ENCODE peak calls at places on chromosomes 7 and 10, in five cellular contexts. O is body of pancreas; Y is lower lobe of right lung; G is iPS DF 6.9; N is naive thymus-derived CD4-positive, alpha-beta T cell. Z is an unnamed sample.

GRCh38 chr10:24866615-24867583 is 85.5 kb downstream of the PRTFDC1 start:
- DNase-seq in N (no peak), O (peak; percentile 23), G (no peak), Y (peak; percentile 63), Z (no peak)

GRCh38 chr10:34433241-34434076 is 381.6 kb downstream of the PARD3 start:
- DNase-seq in O (no peak), Y (no peak), N (no peak), G (no peak), Z (no peak)

GRCh38 chr10:84783909-84784308 is 455.5 kb downstream of the CCSER2 start:
- DNase-seq in G (no peak), N (no peak), Y (no peak), O (peak; percentile 17), Z (no peak)

GRCh38 chr7:107180378-107180777 is 11.6 kb downstream of the HBP1 start:
- DNase-seq in N (no peak), G (no peak), O (peak; percentile 57), Y (no peak), Z (peak; percentile 43)

GRCh38 chr7:37109016-37109415 is 339.6 kb downstream of the ELMO1 start:
- DNase-seq in O (no peak), Y (no peak), G (no peak), N (no peak), Z (no peak)

GRCh38 chr7:137909042-137909441 is 62.3 kb upstream of the DGKI start:
- DNase-seq in G (no peak), Y (no peak), O (no peak), N (no peak), Z (no peak)

GRCh38 chr10:7649673-7650330 is 17.0 kb downstream of the ITIH5 start:
- DNase-seq in Y (no peak), O (no peak), G (no peak), N (no peak), Z (no peak)

GRCh38 chr10:48456361-48456804 is 148.5 kb downstream of the ARHGAP22 start:
- DNase-seq in O (peak; percentile 31), N (no peak), G (no peak), Y (peak; percentile 79), Z (peak; percentile 43)

GRCh38 chr10:97714401-97715258 is 1.1 kb downstream of the MARVELD1 start:
- DNase-seq in O (peak; percentile 36), Y (peak; percentile 76), G (no peak), N (no peak), Z (no peak)

GRCh38 chr10:84269773-84270172 is 24.9 kb downstream of the RGR start:
- DNase-seq in O (no peak), G (no peak), N (no peak), Y (no peak), Z (no peak)

GRCh38 chr7:66246549-66247171 is 41.5 kb downstream of the TPST1 start:
- DNase-seq in Y (no peak), N (no peak), O (no peak), G (no peak), Z (no peak)

GRCh38 chr10:15690031-15690430 is 29.7 kb downstream of the ITGA8 start:
- DNase-seq in Y (no peak), O (no peak), N (no peak), G (no peak), Z (no peak)

GRCh38 chr7:34354906-34355305 is 303.1 kb upstream of the NPSR1 start:
- DNase-seq in N (no peak), O (no peak), Y (no peak), G (no peak), Z (no peak)

GRCh38 chr7:99270702-99271101 is 1.9 kb upstream of the MYH16 start:
- DNase-seq in O (peak; percentile 15), N (no peak), Y (no peak), G (no peak), Z (no peak)

GRCh38 chr10:108469940-108470339 is 1305.4 kb upstream of the SORCS1 start:
- DNase-seq in O (no peak), N (no peak), G (no peak), Y (no peak), Z (no peak)

GRCh38 chr7:25965405-25966123 is 186.4 kb upstream of the NFE2L3 start:
- DNase-seq in O (peak; percentile 38), Y (no peak), N (no peak), G (no peak), Z (no peak)

GRCh38 chr7:96120445-96120844 is 201.5 kb downstream of the SLC25A13 start:
- DNase-seq in O (no peak), N (no peak), G (no peak), Y (no peak), Z (no peak)

GRCh38 chr10:103487396-103487708 is 6.2 kb upstream of the NEURL1 start:
- DNase-seq in Y (no peak), O (no peak), G (no peak), N (no peak), Z (no peak)

GRCh38 chr10:113711142-113711541 is 31.4 kb downstream of the CASP7 start:
- DNase-seq in N (no peak), Y (no peak), G (no peak), O (no peak), Z (no peak)

GRCh38 chr7:105454921-105455320 is 66.2 kb upstream of the SRPK2 start:
- DNase-seq in O (no peak), Y (no peak), G (no peak), N (no peak), Z (no peak)

GRCh38 chr7:123864438-123864837 is 19.5 kb downstream of the HYAL4 start:
- DNase-seq in O (no peak), N (no peak), Y (no peak), G (no peak), Z (no peak)

GRCh38 chr10:102379383-102379782 is 16.1 kb upstream of the NFKB2 start:
- DNase-seq in Y (no peak), N (no peak), G (no peak), O (no peak), Z (no peak)

GRCh38 chr10:78981970-78982281 is 86.8 kb upstream of the ZMIZ1 start:
- DNase-seq in G (no peak), O (peak; percentile 36), Y (no peak), N (no peak), Z (no peak)

GRCh38 chr10:103673616-103674015 is 180.1 kb downstream of the NEURL1 start:
- DNase-seq in G (no peak), Y (no peak), N (no peak), O (no peak), Z (no peak)

GRCh38 chr7:30255096-30255769 is 29.2 kb upstream of the ZNRF2 start:
- DNase-seq in O (no peak), Y (no peak), N (no peak), G (no peak), Z (no peak)

GRCh38 chr7:42621543-42622219 is 290.2 kb downstream of the C7orf25 start:
- DNase-seq in O (no peak), N (no peak), Y (no peak), G (no peak), Z (no peak)

GRCh38 chr7:20784311-20785210 is 2.1 kb downstream of the SP8 start:
- DNase-seq in G (no peak), O (no peak), Y (no peak), N (no peak), Z (no peak)

GRCh38 chr7:73827568-73828106 is 3.2 kb upstream of the CLDN4 start:
- DNase-seq in G (no peak), N (no peak), Y (peak; percentile 85), O (peak; percentile 96), Z (no peak)

DNA sequence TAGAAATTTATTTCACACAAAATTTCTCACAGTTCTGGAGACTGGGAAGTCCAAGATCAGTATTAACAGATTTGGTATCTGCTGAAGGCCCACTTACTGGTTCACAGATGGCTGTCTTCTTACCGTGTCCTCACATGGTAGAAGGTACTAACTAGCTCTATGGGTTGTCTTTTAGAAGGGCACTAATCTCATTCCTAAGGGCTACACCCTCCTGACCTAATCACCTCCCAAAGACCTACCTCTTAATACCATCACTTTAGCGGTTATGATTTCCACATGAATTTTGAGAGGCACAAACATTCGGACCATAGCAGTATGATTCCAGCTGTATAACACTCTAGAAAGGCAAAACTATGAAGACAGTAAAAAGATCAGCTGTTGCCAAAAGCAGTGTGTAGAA is 8.0 kb downstream of the PNPLA8 start:
- DNase-seq in N (no peak), O (no peak), Y (no peak), G (no peak), Z (no peak)
- H3K4me1 ChIP-seq in N (no peaks in the 10 kb centered on the region), O (peaks cover 16% of the 10 kb centered on the region), Y (peaks cover 7% of the 10 kb centered on the region), G (no peaks in the 10 kb centered on the region), Z (no peaks in the 10 kb centered on the region)

DNA sequence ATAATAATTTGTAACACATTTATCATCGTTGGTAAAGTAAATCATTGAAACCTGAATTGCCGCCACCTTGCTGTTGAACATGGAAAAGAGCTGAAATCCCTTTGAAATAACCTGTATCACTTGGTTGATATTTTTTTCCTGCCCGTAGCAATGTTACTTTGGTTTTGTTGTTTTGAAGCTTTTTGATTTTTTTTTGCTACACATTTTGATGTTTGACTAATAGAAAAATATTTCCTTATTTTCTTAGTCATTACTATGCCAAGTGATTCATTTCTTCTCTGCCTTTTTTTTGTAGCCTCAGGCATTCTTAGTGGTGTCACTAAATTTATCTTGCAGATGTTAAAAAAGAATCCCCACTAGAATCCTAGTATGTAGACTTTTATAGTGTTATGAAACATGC is 235.1 kb upstream of the MEOX2 start:
- DNase-seq in G (no peak), O (no peak), N (no peak), Y (no peak), Z (no peak)
- H3K27ac ChIP-seq in G (no peak overlapping the region), O (no peak overlapping the region), N (no peak overlapping the region), Y (no peak overlapping the region), Z (no peak overlapping the region)

GRCh38 chr10:86958109-86958830 is at the start of gene SNCG:
- DNase-seq in Y (no peak), G (no peak), N (no peak), O (peak; percentile 39), Z (no peak)
- H3K4me1 ChIP-seq in Y (peaks cover 55% of the 10 kb centered on the region), G (peaks cover 40% of the 10 kb centered on the region), N (no peaks in the 10 kb centered on the region), O (peaks cover 21% of the 10 kb centered on the region), Z (no peaks in the 10 kb centered on the region)

GRCh38 chr7:2016021-2016631 is 216.6 kb downstream of the MAD1L1 start:
- DNase-seq in O (peak; percentile 1), N (no peak), G (no peak), Y (peak; percentile 32), Z (no peak)

GRCh38 chr7:2015251-2015871 is 217.4 kb downstream of the MAD1L1 start:
- DNase-seq in O (peak; percentile 2), G (no peak), N (no peak), Y (peak; percentile 29), Z (no peak)

GRCh38 chr7:2013381-2014311 is 219.1 kb downstream of the MAD1L1 start:
- DNase-seq in N (no peak), G (no peak), Y (peak; percentile 35), O (peak; percentile 2), Z (peak; percentile 1)

GRCh38 chr7:2012981-2013380 is 219.8 kb downstream of the MAD1L1 start:
- DNase-seq in O (peak; percentile 20), Y (peak; percentile 32), G (no peak), N (no peak), Z (no peak)

GRCh38 chr7:2014391-2015241 is 218.1 kb downstream of the MAD1L1 start:
- DNase-seq in G (no peak), Y (peak; percentile 45), N (no peak), O (peak; percentile 4), Z (no peak)
- H3K27ac ChIP-seq in G (no peak overlapping the region), Y (no peak overlapping the region), N (no peak overlapping the region), O (no peak overlapping the region), Z (no peak overlapping the region)

Z was measured in CD8-positive, alpha-beta T cell.